ENCODE peak calls at places on chromosome 9, in four cellular contexts. I is mammary epithelial cell, D is IMR-90, B is SK-N-SH. M is an unnamed sample. For H3K4me1 and H3K36me3, the result is how much of the 10 kb centered on the place peaks cover.

GRCh38 chr9:79257215-79257614 is 314.6 kb upstream of the TLE4 start:
- DNase-seq in I (no peak), D (no peak), B (no peak), M (no peak)

GRCh38 chr9:73667749-73668148 is 516.1 kb downstream of the ANXA1 start:
- DNase-seq in I (peak), D (no peak), B (peak), M (peak)

GRCh38 chr9:87375397-87376073 is 122.1 kb upstream of the DAPK1 start:
- DNase-seq in I (peak), D (no peak), B (no peak), M (peak)

GRCh38 chr9:137298401-137298982 is 3.6 kb downstream of the NRARP start:
- DNase-seq in I (no peak), D (no peak), B (no peak), M (no peak)

GRCh38 chr9:105344283-105344682 is 99.8 kb downstream of the SLC44A1 start:
- DNase-seq in I (no peak), D (no peak), B (no peak), M (peak)

GRCh38 chr9:83403864-83404263 is 134.3 kb downstream of the FRMD3 start:
- DNase-seq in I (peak), D (no peak), B (no peak), M (peak)

GRCh38 chr9:79129865-79130480 is 441.8 kb upstream of the TLE4 start:
- DNase-seq in I (peak), D (peak), B (peak), M (peak)

GRCh38 chr9:93053781-93054331 is 4.6 kb upstream of the SUSD3 start:
- DNase-seq in I (no peak), D (no peak), B (no peak), M (no peak)

GRCh38 chr9:2116073-2116472 is 100.9 kb downstream of the SMARCA2 start:
- DNase-seq in I (peak), D (no peak), B (peak), M (peak)

GRCh38 chr9:23581936-23582335 is 244.1 kb downstream of the ELAVL2 start:
- DNase-seq in I (peak), D (no peak), B (no peak), M (no peak)

GRCh38 chr9:89787595-89787994 is 182.8 kb downstream of the GADD45G start:
- DNase-seq in I (no peak), D (no peak), B (no peak), M (no peak)

GRCh38 chr9:12934515-12935301 is 159.9 kb downstream of the LURAP1L start:
- DNase-seq in I (peak), D (no peak), B (no peak), M (peak)

GRCh38 chr9:96491079-96491879 is 41.3 kb downstream of the HABP4 start:
- DNase-seq in I (no peak), D (peak), B (no peak), M (no peak)

GRCh38 chr9:109941771-109942170 is 161.8 kb downstream of the PALM2AKAP2 start:
- DNase-seq in I (no peak), D (no peak), B (no peak), M (no peak)

GRCh38 chr9:35743880-35744518 is 5.0 kb downstream of the GBA2 start:
- DNase-seq in I (no peak), D (no peak), B (no peak), M (no peak)

GRCh38 chr9:135908334-135909204 is 1.2 kb upstream of the CAMSAP1 start:
- DNase-seq in I (no peak), D (no peak), B (no peak), M (peak)

GRCh38 chr9:84701801-84702200 is 32.3 kb downstream of the NTRK2 start:
- DNase-seq in I (peak), D (no peak), B (no peak), M (no peak)

GRCh38 chr9:84271887-84272556 is 68.5 kb downstream of the SLC28A3 start:
- DNase-seq in I (no peak), D (peak), B (no peak), M (peak)

GRCh38 chr9:16830806-16831205 is 39.7 kb downstream of the BNC2 start:
- DNase-seq in I (no peak), D (no peak), B (no peak), M (no peak)

GRCh38 chr9:19748278-19749126 is 40.3 kb downstream of the SLC24A2 start:
- DNase-seq in I (peak), D (no peak), B (no peak), M (no peak)

GRCh38 chr9:136055715-136056545 is 39.2 kb downstream of the NACC2 start:
- DNase-seq in I (no peak), D (no peak), B (peak), M (no peak)

GRCh38 chr9:84781431-84781830 is 111.9 kb downstream of the NTRK2 start:
- DNase-seq in I (peak), D (no peak), B (peak), M (peak)

GRCh38 chr9:131672451-131672850 is 67.4 kb downstream of the RAPGEF1 start:
- DNase-seq in I (no peak), D (no peak), B (no peak), M (no peak)

GRCh38 chr9:131668439-131669233 is 71.2 kb downstream of the RAPGEF1 start:
- DNase-seq in I (peak), D (peak), B (peak), M (peak)

GRCh38 chr9:131671150-131671549 is 68.7 kb downstream of the RAPGEF1 start:
- DNase-seq in I (no peak), D (no peak), B (no peak), M (no peak)

GRCh38 chr9:131669234-131670172 is 70.4 kb downstream of the RAPGEF1 start:
- DNase-seq in I (no peak), D (no peak), B (no peak), M (no peak)

GRCh38 chr9:131670247-131670681 is 69.6 kb downstream of the RAPGEF1 start:
- DNase-seq in I (no peak), D (no peak), B (no peak), M (no peak)
- H3K4me1 ChIP-seq in I (under half), D (under half), B (under half), M (under half)

DNA sequence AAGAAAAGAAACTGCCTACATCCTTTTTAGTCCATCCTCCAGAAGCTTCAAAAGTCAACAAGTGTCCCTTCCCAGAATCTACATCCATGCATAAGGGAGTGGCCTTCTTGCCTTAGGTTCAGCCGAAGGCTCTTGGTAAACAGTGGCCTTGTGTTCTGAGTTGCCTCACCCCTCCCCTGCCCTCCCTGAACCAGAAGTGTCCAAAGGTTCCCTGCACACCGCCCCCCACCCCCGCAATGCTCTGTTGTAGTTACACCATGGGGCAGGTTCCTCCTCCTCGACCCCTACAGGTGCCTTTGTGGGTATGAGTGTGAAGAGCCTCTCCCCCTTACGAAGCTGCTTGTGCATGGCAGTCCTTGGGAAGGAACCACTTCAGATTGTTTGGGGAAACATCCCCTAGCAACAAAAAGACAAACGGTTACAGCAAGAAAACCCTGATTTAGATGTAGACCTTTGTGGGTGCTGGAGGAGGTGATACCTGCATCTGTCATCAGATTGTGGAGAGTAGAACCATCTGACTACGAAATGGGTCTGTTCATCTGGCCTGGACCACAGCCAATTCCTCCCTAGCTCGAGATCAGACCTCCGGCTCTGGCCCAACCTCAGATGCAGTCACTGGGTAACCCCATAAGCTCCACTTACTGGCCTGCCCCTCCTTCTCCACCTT is 7.1 kb downstream of the SPACA9 start:
- DNase-seq in I (no peak), D (no peak), B (no peak), M (no peak)
- H3K9ac ChIP-seq in I (no peak), D (no peak), B (no peak), M (no peak)

GRCh38 chr9:97602430-97602829 is 30.7 kb downstream of the TSTD2 start:
- DNase-seq in I (no peak), D (no peak), B (no peak), M (no peak)
- H3K36me3 ChIP-seq in I (under half), D (under half), B (half or more), M (half or more)

GRCh38 chr9:131418143-131419028 is 24.5 kb downstream of the PRRC2B start:
- DNase-seq in I (no peak), D (peak), B (no peak), M (peak)

GRCh38 chr9:131419716-131420115 is 25.8 kb downstream of the PRRC2B start:
- DNase-seq in I (no peak), D (no peak), B (no peak), M (no peak)

GRCh38 chr9:131417264-131418142 is 23.6 kb downstream of the PRRC2B start:
- DNase-seq in I (no peak), D (no peak), B (peak), M (no peak)

GRCh38 chr9:131419029-131419614 is 25.2 kb downstream of the PRRC2B start:
- DNase-seq in I (no peak), D (peak), B (no peak), M (peak)

GRCh38 chr9:131416509-131416908 is 22.6 kb downstream of the PRRC2B start:
- DNase-seq in I (no peak), D (no peak), B (no peak), M (no peak)
- H3K4me1 ChIP-seq in I (under half), D (under half), B (under half), M (under half)

DNA sequence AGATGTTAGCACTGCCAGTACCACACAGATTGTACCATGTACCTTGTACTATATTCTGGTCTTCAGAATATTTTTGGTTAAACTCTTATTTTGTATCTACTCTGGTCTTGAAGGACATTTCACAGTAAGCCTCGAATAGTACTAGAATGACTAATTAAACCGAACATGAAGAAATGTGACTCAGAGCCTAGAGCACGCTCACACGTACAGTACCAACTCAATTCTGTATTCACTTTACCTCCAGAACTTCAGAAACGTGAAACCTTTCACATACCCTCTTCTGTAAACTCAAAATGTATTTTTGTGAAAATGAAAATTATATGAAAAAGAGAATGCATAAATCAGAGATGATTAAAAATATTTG is 112.8 kb downstream of the MVB12B start:
- DNase-seq in I (peak), D (peak), B (no peak), M (peak)
- H3K9ac ChIP-seq in I (no peak), D (no peak), B (no peak), M (no peak)

GRCh38 chr9:125477089-125477544 is 215.5 kb downstream of the GAPVD1 start:
- DNase-seq in I (no peak), D (no peak), B (no peak), M (no peak)

GRCh38 chr9:125483697-125484096 is 222.1 kb downstream of the GAPVD1 start:
- DNase-seq in I (no peak), D (no peak), B (no peak), M (no peak)

GRCh38 chr9:125476645-125477044 is 215.0 kb downstream of the GAPVD1 start:
- DNase-seq in I (no peak), D (no peak), B (no peak), M (no peak)

GRCh38 chr9:125475385-125475784 is 213.8 kb downstream of the GAPVD1 start:
- DNase-seq in I (no peak), D (no peak), B (no peak), M (no peak)

GRCh38 chr9:125479846-125480615 is 218.4 kb downstream of the GAPVD1 start:
- DNase-seq in I (no peak), D (no peak), B (no peak), M (no peak)
- H3K36me3 ChIP-seq in I (under half), D (under half), B (under half), M (under half)

GRCh38 chr9:88775966-88776365 is 215.3 kb upstream of the S1PR3 start:
- DNase-seq in I (no peak), D (no peak), B (no peak), M (no peak)
- H3K4me1 ChIP-seq in I (under half), D (under half), B (half or more), M (under half)

DNA sequence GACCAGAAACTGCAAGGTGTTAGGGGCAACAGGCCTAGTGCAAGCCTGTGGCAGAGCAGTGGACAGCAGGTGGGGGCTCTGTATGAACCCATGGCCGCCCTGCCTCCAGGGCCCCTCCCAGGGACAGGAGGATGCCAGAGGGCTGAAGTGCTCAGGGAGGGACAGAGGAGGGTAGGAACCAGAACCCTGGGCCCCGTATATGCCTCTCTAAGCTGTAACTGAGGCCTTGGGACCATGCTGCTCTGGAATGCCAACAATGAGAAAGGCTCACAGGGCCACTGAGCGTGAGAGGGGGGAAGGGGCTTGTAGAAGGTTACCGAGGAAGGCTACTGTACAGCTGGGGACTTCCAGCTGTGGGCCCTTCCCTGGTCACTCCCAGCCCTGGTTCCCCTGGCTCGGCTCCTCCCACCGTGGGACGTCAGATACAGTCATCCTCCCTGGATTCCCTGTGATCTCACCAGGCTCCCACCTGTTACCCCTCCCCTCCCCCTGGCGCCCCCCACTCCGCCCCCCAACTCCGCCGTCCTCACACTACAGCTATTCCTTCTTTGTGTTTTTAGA is 21.1 kb downstream of the AQP7 start:
- DNase-seq in I (no peak), D (peak), B (no peak), M (no peak)
- H3K9ac ChIP-seq in I (no peak), D (no peak), B (no peak), M (no peak)